ENCODE peak calls at places on chromosomes 7 and 10, in five cellular contexts. N, C, I, P and G are unnamed samples.

GRCh38 chr10:15106352-15107013 is 9.3 kb downstream of the RPP38 start:
- DNase-seq in N (peak), I (peak), C (peak), P (peak), G (peak)

GRCh38 chr10:48465860-48466521 is 138.9 kb downstream of the ARHGAP22 start:
- DNase-seq in P (no peak), C (peak), I (no peak), N (no peak), G (no peak)

GRCh38 chr10:73850205-73850604 is 24.1 kb downstream of the CAMK2G start:
- DNase-seq in I (no peak), N (no peak), P (no peak), C (no peak), G (no peak)

GRCh38 chr7:127819975-127820778 is 168.2 kb downstream of the SND1 start:
- DNase-seq in I (no peak), P (no peak), N (no peak), C (no peak), G (no peak)

GRCh38 chr7:150668472-150668911 is 17.0 kb upstream of the GIMAP2 start:
- DNase-seq in P (no peak), N (no peak), I (no peak), C (no peak), G (no peak)

GRCh38 chr7:105805619-105806018 is 70.8 kb downstream of the ATXN7L1 start:
- DNase-seq in I (no peak), N (no peak), C (peak), P (no peak), G (no peak)

GRCh38 chr10:126950401-126951105 is 45.3 kb downstream of the DOCK1 start:
- DNase-seq in I (no peak), C (no peak), N (no peak), P (no peak), G (no peak)

GRCh38 chr10:74244097-74244685 is 93.2 kb downstream of the ADK start:
- DNase-seq in I (peak), P (peak), N (no peak), C (no peak), G (no peak)

GRCh38 chr10:5659702-5660528 is 6.5 kb downstream of the ASB13 start:
- DNase-seq in N (peak), C (no peak), P (peak), I (peak), G (no peak)

GRCh38 chr10:93390691-93391090 is 91.4 kb downstream of the MYOF start:
- DNase-seq in N (no peak), I (no peak), P (no peak), C (no peak), G (no peak)

GRCh38 chr10:13848530-13849425 is 262.0 kb downstream of the PRPF18 start:
- DNase-seq in C (no peak), I (no peak), P (no peak), N (no peak), G (no peak)

GRCh38 chr7:135236727-135237126 is 3.1 kb downstream of the STRA8 start:
- DNase-seq in P (no peak), N (no peak), I (no peak), C (no peak), G (no peak)

GRCh38 chr7:108004220-108005142 is 1.5 kb upstream of the LAMB1 start:
- DNase-seq in N (no peak), I (peak), P (peak), C (peak), G (no peak)

GRCh38 chr10:112875474-112876267 is 74.4 kb upstream of the TCF7L2 start:
- DNase-seq in N (peak), I (no peak), C (no peak), P (peak), G (no peak)

GRCh38 chr10:126504051-126504760 is 115.9 kb upstream of the ADAM12 start:
- DNase-seq in C (peak), N (peak), I (peak), P (peak), G (peak)

GRCh38 chr10:44781131-44781530 is 130.0 kb upstream of the TMEM72 start:
- DNase-seq in C (no peak), P (no peak), I (no peak), N (no peak), G (no peak)

GRCh38 chr7:95608344-95609173 is 12.2 kb upstream of the PDK4 start:
- DNase-seq in P (peak), C (no peak), N (peak), I (peak), G (peak)

GRCh38 chr10:67853512-67853911 is 15.5 kb upstream of the DNAJC12 start:
- DNase-seq in I (no peak), P (no peak), N (no peak), C (no peak), G (no peak)

GRCh38 chr10:107022600-107023354 is 141.7 kb downstream of the SORCS1 start:
- DNase-seq in C (no peak), P (no peak), N (no peak), I (no peak), G (no peak)

GRCh38 chr7:4166807-4167206 is 515.3 kb upstream of the FOXK1 start:
- DNase-seq in C (no peak), N (no peak), P (no peak), I (no peak), G (no peak)

GRCh38 chr7:26603631-26604030 is 260.8 kb downstream of the SKAP2 start:
- DNase-seq in N (peak), P (peak), C (no peak), I (no peak), G (no peak)

GRCh38 chr10:71756441-71757191 is 16.7 kb downstream of the VSIR start:
- DNase-seq in N (no peak), P (no peak), I (no peak), C (no peak), G (no peak)

GRCh38 chr7:103577059-103577458 is 131.1 kb upstream of the SLC26A5 start:
- DNase-seq in P (no peak), N (no peak), I (no peak), C (no peak), G (no peak)

GRCh38 chr7:105296491-105296890 is 92.2 kb downstream of the SRPK2 start:
- DNase-seq in I (no peak), N (no peak), P (no peak), C (no peak), G (no peak)

GRCh38 chr10:110495731-110496552 is 1.8 kb upstream of the DUSP5 start:
- DNase-seq in C (peak), P (peak), I (no peak), N (peak), G (peak)

GRCh38 chr7:51226042-51226755 is 90.4 kb downstream of the COBL start:
- DNase-seq in I (no peak), C (peak), N (peak), P (no peak), G (no peak)

GRCh38 chr7:128116740-128117139 is 85.5 kb upstream of the LRRC4 start:
- DNase-seq in N (no peak), C (no peak), I (no peak), P (no peak), G (no peak)

GRCh38 chr10:116989439-116989838 is 15.5 kb downstream of the SHTN1 start:
- DNase-seq in I (no peak), N (no peak), C (no peak), P (no peak), G (peak)

GRCh38 chr10:84333864-84334451 is 5.6 kb downstream of the CCSER2 start:
- DNase-seq in P (no peak), C (no peak), I (no peak), N (peak), G (no peak)

GRCh38 chr10:79346388-79347225 is 662 bp upstream of the PPIF start:
- DNase-seq in N (no peak), C (peak), P (no peak), I (no peak), G (no peak)

GRCh38 chr10:105729428-105729827 is 1088.3 kb downstream of the SORCS3 start:
- DNase-seq in I (peak), N (no peak), P (no peak), C (no peak), G (no peak)

GRCh38 chr7:130292682-130293257 is at the start of gene CPA4:
- DNase-seq in N (peak), C (no peak), I (no peak), P (peak), G (no peak)

GRCh38 chr7:23298141-23298851 is 843 bp upstream of the MALSU1 start:
- DNase-seq in I (peak), N (peak), P (peak), C (no peak), G (no peak)

GRCh38 chr7:36440880-36441279 is 51.2 kb downstream of the ANLN start:
- DNase-seq in I (no peak), N (peak), P (peak), C (no peak), G (no peak)

GRCh38 chr10:130246113-130246512 is 109.9 kb downstream of the GLRX3 start:
- DNase-seq in N (no peak), P (no peak), C (no peak), I (no peak), G (no peak)

GRCh38 chr7:142873281-142873784 is 12.2 kb downstream of the TRPV6 start:
- DNase-seq in P (peak), C (peak), I (peak), N (no peak), G (peak)

GRCh38 chr10:104273291-104273690 is 4.3 kb downstream of the GSTO2 start:
- DNase-seq in I (no peak), P (no peak), N (no peak), C (no peak), G (no peak)

GRCh38 chr7:37942934-37943610 is 22.6 kb downstream of the EPDR1 start:
- DNase-seq in N (no peak), P (peak), I (peak), C (peak), G (peak)

GRCh38 chr7:116579322-116579721 is 54.5 kb downstream of the CAV1 start:
- DNase-seq in P (no peak), N (no peak), I (no peak), C (no peak), G (no peak)
- TF ChIP-seq CTCF in P (no peak), N (no peak), I (no peak), C (no peak), G (no peak)

GRCh38 chr10:53130337-53130736 is 357.8 kb upstream of the MBL2 start:
- DNase-seq in C (no peak), N (no peak), I (no peak), P (no peak), G (no peak)
- TF ChIP-seq CTCF in C (no peak), N (no peak), I (no peak), P (no peak), G (no peak)

GRCh38 chr10:128121750-128122412 is 4.3 kb downstream of the MKI67 start:
- DNase-seq in C (no peak), I (no peak), N (no peak), P (no peak), G (no peak)

GRCh38 chr10:128113026-128113425 is 13.2 kb downstream of the MKI67 start:
- DNase-seq in C (no peak), I (no peak), N (no peak), P (no peak), G (peak)

GRCh38 chr10:128115356-128115755 is 10.9 kb downstream of the MKI67 start:
- DNase-seq in C (no peak), N (no peak), I (no peak), P (no peak), G (no peak)

GRCh38 chr10:128116187-128116586 is 10.0 kb downstream of the MKI67 start:
- DNase-seq in I (no peak), N (no peak), C (no peak), P (no peak), G (no peak)

GRCh38 chr10:128116851-128117615 is 9.2 kb downstream of the MKI67 start:
- DNase-seq in C (no peak), P (peak), I (no peak), N (no peak), G (peak)
- TF ChIP-seq CTCF in C (peak), P (peak), I (no peak), N (no peak), G (peak)

GRCh38 chr10:7625836-7626235 is 40.9 kb downstream of the ITIH5 start:
- DNase-seq in C (no peak), I (no peak), N (no peak), P (no peak), G (no peak)

GRCh38 chr10:7626283-7626682 is 40.5 kb downstream of the ITIH5 start:
- DNase-seq in C (no peak), P (no peak), I (no peak), N (no peak), G (no peak)

GRCh38 chr10:7625009-7625408 is 41.8 kb downstream of the ITIH5 start:
- DNase-seq in N (no peak), C (no peak), I (no peak), P (no peak), G (no peak)

GRCh38 chr10:7622969-7623368 is 43.8 kb downstream of the ITIH5 start:
- DNase-seq in C (no peak), N (no peak), P (no peak), I (no peak), G (peak)
- TF ChIP-seq CTCF in C (peak), N (no peak), P (no peak), I (no peak), G (no peak)

DNA sequence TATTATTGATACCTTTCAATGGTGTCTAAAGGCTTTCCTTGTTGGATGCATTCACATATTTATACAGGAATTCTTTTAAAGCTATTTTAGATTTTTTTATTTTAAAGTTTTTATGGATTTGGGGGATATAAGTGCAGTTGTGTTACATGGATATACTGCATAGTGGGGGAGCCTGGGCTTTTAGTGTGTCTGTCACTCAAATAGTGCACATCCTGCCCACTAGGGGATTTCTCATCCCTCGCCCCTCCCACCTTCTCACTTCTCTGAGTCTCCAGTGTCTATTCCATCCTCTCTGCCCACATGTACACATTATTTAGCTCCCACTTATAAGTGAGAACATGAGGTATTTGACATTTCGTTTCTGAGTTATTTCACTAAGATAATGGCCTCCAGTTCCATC is 154.0 kb upstream of the MKI67 start:
- DNase-seq in I (no peak), C (no peak), P (no peak), N (no peak), G (no peak)
- TF ChIP-seq CTCF in I (no peak), C (no peak), P (no peak), N (no peak), G (no peak)

DNA sequence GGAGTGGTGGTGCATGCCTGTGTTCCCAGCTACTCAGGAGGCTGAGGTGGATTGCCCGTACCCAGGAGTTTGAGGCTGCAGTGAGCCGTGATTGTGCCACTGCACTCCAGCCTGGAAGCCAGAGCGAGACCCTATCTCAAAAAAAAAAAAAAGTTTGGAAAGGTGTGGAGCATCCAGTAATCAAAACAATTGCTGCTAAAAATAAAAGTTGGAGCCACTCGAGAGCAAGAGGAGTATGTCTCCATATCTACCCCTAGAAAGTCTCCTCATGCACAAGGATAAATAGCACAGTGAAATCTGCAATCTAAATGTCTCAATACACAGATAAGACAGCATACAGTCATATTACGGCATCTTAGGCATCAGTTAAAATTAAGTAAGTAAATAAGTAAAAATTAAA is 81.5 kb upstream of the NEBL start:
- DNase-seq in P (no peak), C (no peak), I (no peak), N (no peak), G (no peak)
- TF ChIP-seq CTCF in P (no peak), C (no peak), I (no peak), N (no peak), G (no peak)

GRCh38 chr10:124292911-124293640 is 125.6 kb downstream of the OAT start:
- DNase-seq in I (no peak), C (no peak), N (no peak), P (no peak), G (no peak)
- TF ChIP-seq CTCF in I (no peak), C (no peak), N (no peak), P (no peak), G (no peak)

DNA sequence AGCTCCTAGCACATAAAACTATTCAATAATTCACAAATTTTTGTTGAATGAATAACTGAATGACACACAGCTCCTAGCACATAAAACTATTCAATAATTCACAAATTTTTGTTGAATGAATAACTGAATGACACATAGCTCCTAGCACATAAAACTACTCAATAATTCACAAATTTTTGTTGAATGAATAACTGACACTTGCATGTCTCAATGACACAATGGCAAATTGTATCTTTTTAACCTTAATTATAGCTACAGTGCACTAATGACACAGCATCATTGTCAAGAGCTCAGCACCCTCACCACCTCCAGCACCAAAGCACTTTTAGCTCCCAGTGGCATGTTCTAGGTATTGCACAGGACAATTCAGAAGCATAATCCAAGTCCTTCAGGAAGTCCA is 131.6 kb downstream of the PDE1C start:
- DNase-seq in P (peak), I (no peak), C (no peak), N (peak), G (no peak)
- TF ChIP-seq CTCF in P (peak), I (peak), C (no peak), N (no peak), G (no peak)

GRCh38 chr7:47809387-47809786 is 138.9 kb downstream of the PKD1L1 start:
- DNase-seq in P (no peak), I (peak), N (no peak), C (no peak), G (no peak)

GRCh38 chr7:47806701-47807103 is 141.6 kb downstream of the PKD1L1 start:
- DNase-seq in C (no peak), P (no peak), N (no peak), I (no peak), G (no peak)

GRCh38 chr7:47808321-47808720 is 139.9 kb downstream of the PKD1L1 start:
- DNase-seq in P (no peak), N (no peak), I (no peak), C (no peak), G (no peak)

GRCh38 chr7:47807126-47807525 is 141.1 kb downstream of the PKD1L1 start:
- DNase-seq in P (no peak), N (no peak), I (no peak), C (no peak), G (no peak)

GRCh38 chr7:47807756-47808155 is 140.5 kb downstream of the PKD1L1 start:
- DNase-seq in C (no peak), P (no peak), N (no peak), I (no peak), G (no peak)
- TF ChIP-seq CTCF in C (peak), P (no peak), N (no peak), I (no peak), G (no peak)

GRCh38 chr7:904847-905246 is 28.5 kb downstream of the GET4 start:
- DNase-seq in P (no peak), I (no peak), C (no peak), N (peak), G (no peak)
- TF ChIP-seq CTCF in P (no peak), I (no peak), C (no peak), N (no peak), G (no peak)